ENCODE peak calls at places on chromosome 20, in eight cellular contexts. G is fibroblast of pulmonary artery, W is cardiac fibroblast, Q is colonic mucosa, E is pancreas, O is tibial artery, Z is PC-3, V is astrocyte. X is an unnamed sample.

GRCh38 chr20:38563802-38564431 is 17.1 kb upstream of the ADIG start:
- DNase-seq in G (no peak), W (no peak), Q (no peak), E (no peak), O (no peak), Z (no peak), V (no peak), X (no peak)

GRCh38 chr20:18585134-18585533 is 2.7 kb upstream of the DTD1 start:
- DNase-seq in G (peak; percentile 52), W (peak; percentile 24), Q (no peak), E (no peak), O (no peak), Z (peak; percentile 45), V (peak; percentile 22), X (peak; percentile 48)

GRCh38 chr20:15930324-15931305 is 642.6 kb downstream of the KIF16B start:
- DNase-seq in G (peak; percentile 38), W (peak; percentile 5), Q (no peak), E (no peak), O (no peak), Z (peak; percentile 84), V (no peak), X (peak; percentile 32)

GRCh38 chr20:43579861-43580793 is 10.6 kb upstream of the IFT52 start:
- DNase-seq in G (peak; percentile 3), W (peak; percentile 43), Q (peak; percentile 23), E (no peak), O (no peak), Z (peak; percentile 6), V (no peak), X (peak; percentile 89)

GRCh38 chr20:32483351-32484220 is 101.5 kb downstream of the NOL4L start:
- DNase-seq in G (peak; percentile 81), W (peak; percentile 76), Q (peak; percentile 80), E (peak; percentile 92), O (peak; percentile 38), Z (peak; percentile 65), V (peak; percentile 77), X (peak; percentile 77)

GRCh38 chr20:63132715-63133471 is 83.0 kb downstream of the YTHDF1 start:
- DNase-seq in G (no peak), W (no peak), Q (no peak), E (peak; percentile 54), O (peak; percentile 10), Z (no peak), V (no peak), X (no peak)

GRCh38 chr20:38156888-38157634 is 8.0 kb downstream of the TGM2 start:
- DNase-seq in G (no peak), W (no peak), Q (no peak), E (no peak), O (peak; percentile 79), Z (no peak), V (no peak), X (peak; percentile 49)

GRCh38 chr20:12927489-12927888 is 81.3 kb upstream of the SPTLC3 start:
- DNase-seq in G (no peak), W (no peak), Q (no peak), E (no peak), O (no peak), Z (peak; percentile 80), V (peak; percentile 46), X (no peak)

GRCh38 chr20:38186788-38187221 is 21.7 kb upstream of the TGM2 start:
- DNase-seq in G (peak; percentile 46), W (no peak), Q (no peak), E (no peak), O (no peak), Z (peak; percentile 95), V (peak; percentile 82), X (no peak)

GRCh38 chr20:43750774-43751166 is 24.0 kb upstream of the GTSF1L start:
- DNase-seq in G (no peak), W (no peak), Q (no peak), E (no peak), O (no peak), Z (peak; percentile 17), V (no peak), X (no peak)

GRCh38 chr20:47272893-47273590 is 83.5 kb downstream of the ZMYND8 start:
- DNase-seq in G (peak; percentile 81), W (peak; percentile 82), Q (peak; percentile 66), E (no peak), O (peak; percentile 36), Z (peak; percentile 92), V (peak; percentile 63), X (peak; percentile 75)

GRCh38 chr20:1242530-1242929 is 16.7 kb downstream of the RAD21L1 start:
- DNase-seq in G (peak; percentile 85), W (peak; percentile 62), Q (no peak), E (no peak), O (no peak), Z (peak; percentile 86), V (peak; percentile 95), X (peak; percentile 86)

GRCh38 chr20:5621305-5621704 is 128.9 kb upstream of the SHLD1 start:
- DNase-seq in G (peak; percentile 51), W (peak; percentile 62), Q (no peak), E (peak; percentile 64), O (no peak), Z (no peak), V (peak; percentile 64), X (peak; percentile 18)

GRCh38 chr20:36399147-36399968 is 93.2 kb downstream of the DLGAP4 start:
- DNase-seq in G (peak; percentile 41), W (peak; percentile 33), Q (peak; percentile 20), E (no peak), O (no peak), Z (peak; percentile 78), V (no peak), X (peak; percentile 28)

GRCh38 chr20:9740486-9740885 is 98.4 kb downstream of the PAK5 start:
- DNase-seq in G (no peak), W (no peak), Q (no peak), E (no peak), O (no peak), Z (no peak), V (no peak), X (no peak)

GRCh38 chr20:37640600-37641561 is 52.9 kb upstream of the CTNNBL1 start:
- DNase-seq in G (peak; percentile 23), W (peak; percentile 23), Q (no peak), E (no peak), O (no peak), Z (peak; percentile 59), V (no peak), X (no peak)

GRCh38 chr20:37336369-37337207 is 9.4 kb upstream of the SRC start:
- DNase-seq in G (peak; percentile 58), W (peak; percentile 37), Q (no peak), E (no peak), O (no peak), Z (no peak), V (no peak), X (peak; percentile 60)

GRCh38 chr20:41786158-41786557 is 168.0 kb upstream of the CHD6 start:
- DNase-seq in G (no peak), W (no peak), Q (no peak), E (no peak), O (no peak), Z (peak; percentile 63), V (no peak), X (peak; percentile 17)

GRCh38 chr20:59425572-59425971 is 125.2 kb downstream of the EDN3 start:
- DNase-seq in G (no peak), W (no peak), Q (no peak), E (no peak), O (no peak), Z (no peak), V (no peak), X (no peak)

GRCh38 chr20:47704746-47705496 is 80.4 kb downstream of the SULF2 start:
- DNase-seq in G (peak; percentile 61), W (peak; percentile 66), Q (no peak), E (no peak), O (no peak), Z (no peak), V (peak; percentile 42), X (no peak)

DNA sequence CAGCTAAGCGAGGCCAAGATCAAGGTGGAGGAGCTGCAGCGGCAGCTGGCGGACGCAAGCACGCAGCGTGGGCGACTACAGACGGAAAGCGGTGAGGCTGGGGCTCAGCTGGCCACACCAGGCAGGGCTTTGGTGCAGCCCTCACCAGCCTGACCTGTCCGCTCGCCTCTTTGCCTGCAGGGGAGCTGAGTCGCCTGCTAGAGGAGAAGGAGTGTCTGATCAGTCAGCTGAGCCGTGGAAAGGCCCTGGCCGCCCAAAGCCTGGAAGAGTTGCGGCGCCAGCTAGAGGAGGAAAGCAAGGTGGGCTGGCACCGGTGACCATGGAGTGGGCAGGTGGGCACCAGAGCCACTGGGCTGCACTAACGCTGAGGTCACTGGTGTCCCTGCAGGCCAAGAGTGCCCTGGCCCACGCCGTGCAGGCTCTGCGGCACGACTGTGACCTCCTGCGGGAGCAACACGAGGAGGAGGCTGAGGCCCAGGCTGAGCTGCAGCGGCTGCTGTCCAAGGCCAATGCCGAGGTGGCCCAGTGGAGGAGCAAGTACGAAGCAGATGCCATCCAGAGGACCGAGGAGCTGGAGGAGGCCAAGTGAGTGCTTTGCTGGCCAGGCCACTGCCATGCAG is 42.8 kb downstream of the MYH7B start:
- DNase-seq in G (no peak), W (no peak), Q (no peak), E (peak; percentile 64), O (no peak), Z (no peak), V (no peak), X (no peak)
- TF ChIP-seq CTCF in G (no peak), W (no peak), Q (no peak), E (no peak), O (no peak), Z (peak; percentile 31), V (no peak), X (no peak)

DNA sequence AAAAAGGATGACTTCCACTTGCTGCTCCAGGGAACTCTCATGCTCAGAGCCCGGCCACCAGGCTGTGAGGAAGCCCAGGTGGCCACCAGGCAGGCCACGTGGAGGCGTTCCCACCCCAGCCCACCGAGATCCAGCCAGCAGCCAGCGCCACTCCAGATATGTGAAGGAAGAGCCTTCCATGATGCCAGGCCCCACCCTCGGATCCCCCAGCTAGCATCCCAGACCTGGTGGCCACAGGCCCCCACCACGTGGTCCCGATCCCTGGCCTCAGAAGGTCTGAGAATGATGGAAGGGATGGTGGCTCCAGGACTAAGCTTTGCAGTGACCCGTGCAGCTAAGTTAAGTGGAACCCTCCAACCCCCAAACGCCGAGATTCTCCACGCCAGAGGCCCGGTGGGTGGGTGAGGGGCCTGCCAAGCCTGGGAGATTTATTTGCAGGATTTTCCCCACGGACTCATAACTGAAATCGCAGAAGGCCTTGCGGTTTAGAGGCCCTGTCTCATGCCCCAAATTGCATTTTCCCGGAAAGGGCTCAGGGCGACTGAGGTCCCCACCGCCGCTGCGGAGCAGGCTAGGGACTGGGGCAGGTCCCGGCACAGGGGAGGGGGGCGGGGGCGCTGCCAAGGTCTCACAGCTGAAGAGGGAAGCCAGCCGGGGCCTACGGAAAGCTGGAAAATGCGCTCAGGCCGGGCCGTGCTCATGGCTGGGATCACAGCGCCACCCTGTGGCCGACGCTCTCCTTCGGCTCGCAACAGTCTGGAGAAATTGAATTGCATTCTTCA is 31.1 kb upstream of the CST7 start:
- DNase-seq in G (peak; percentile 74), W (peak; percentile 78), Q (peak; percentile 54), E (peak; percentile 86), O (peak; percentile 54), Z (peak; percentile 80), V (peak; percentile 28), X (peak; percentile 61)
- H3K4me3 ChIP-seq in G (no peak overlapping the region), W (no peak overlapping the region), Q (no peak overlapping the region), E (no peak overlapping the region), O (no peak overlapping the region), Z (no peak overlapping the region), V (no peak overlapping the region), X (no peak overlapping the region)

GRCh38 chr20:50681359-50682064 is 9.8 kb downstream of the RIPOR3 start:
- DNase-seq in G (no peak), W (no peak), Q (no peak), E (no peak), O (no peak), Z (no peak), V (no peak), X (no peak)
- TF ChIP-seq CTCF in G (no peak), W (no peak), Q (no peak), E (no peak), O (no peak), Z (no peak), V (no peak), X (no peak)

GRCh38 chr20:46014517-46015396 is 6.0 kb downstream of the MMP9 start:
- DNase-seq in G (no peak), W (no peak), Q (no peak), E (no peak), O (no peak), Z (no peak), V (no peak), X (no peak)
- H3K4me3 ChIP-seq in G (no peak overlapping the region), W (no peak overlapping the region), Q (no peak overlapping the region), E (no peak overlapping the region), O (no peak overlapping the region), Z (peak overlapping the region; percentile 63), V (no peak overlapping the region), X (no peak overlapping the region)